ENCODE peak calls at places on chromosomes 5 and 9, in seven cellular contexts. F is HCT116, G is SK-N-SH, P is K562, U is H1, X is GM12878, K is HepG2. C is an unnamed sample. For H3K4me1, the result is how much of the 10 kb centered on the place peaks cover.

GRCh38 chr5:5544094-5544663 is 121.7 kb downstream of the ICE1 start:
- DNase-seq in U (no peak), K (no peak), X (no peak), F (no peak), G (no peak), P (no peak), C (no peak)

GRCh38 chr5:92916036-92916435 is 665.0 kb downstream of the NR2F1-AS1 start:
- DNase-seq in P (no peak), K (peak), U (no peak), X (no peak), G (no peak), F (no peak), C (peak)

GRCh38 chr9:137759649-137760321 is 117.8 kb upstream of the CACNA1B start:
- DNase-seq in X (no peak), F (no peak), K (no peak), G (no peak), U (no peak), P (no peak), C (no peak)

GRCh38 chr5:150001660-150002493 is 1.3 kb downstream of the HMGXB3 start:
- DNase-seq in P (peak), G (peak), F (peak), U (no peak), X (peak), K (peak), C (peak)

GRCh38 chr9:117547321-117547720 is 132.5 kb upstream of the ASTN2 start:
- DNase-seq in P (no peak), U (no peak), F (no peak), G (no peak), X (no peak), K (no peak), C (no peak)

GRCh38 chr9:77981332-77981731 is 50.3 kb downstream of the GNAQ start:
- DNase-seq in X (no peak), F (no peak), U (no peak), G (no peak), P (no peak), K (no peak), C (peak)

GRCh38 chr5:167797933-167798332 is 493.5 kb upstream of the WWC1 start:
- DNase-seq in P (no peak), U (no peak), K (no peak), G (no peak), X (no peak), F (no peak), C (no peak)

GRCh38 chr5:55308254-55308836 is 556 bp downstream of the MTREX start:
- DNase-seq in G (peak), U (no peak), P (peak), X (no peak), F (no peak), K (peak), C (peak)

GRCh38 chr5:91219141-91219802 is 163.8 kb downstream of the ARRDC3 start:
- DNase-seq in X (no peak), K (no peak), F (no peak), P (no peak), U (no peak), G (no peak), C (no peak)

GRCh38 chr9:99431103-99431502 is 209.0 kb downstream of the SEC61B start:
- DNase-seq in G (no peak), K (no peak), U (no peak), F (no peak), X (no peak), P (no peak), C (peak)

GRCh38 chr5:137143244-137143605 is 355.9 kb downstream of the SPOCK1 start:
- DNase-seq in P (no peak), F (no peak), U (no peak), X (no peak), G (no peak), K (no peak), C (no peak)

GRCh38 chr5:64229163-64229774 is 63.6 kb downstream of the RNF180 start:
- DNase-seq in X (no peak), U (no peak), K (peak), F (no peak), P (peak), G (peak), C (peak)

GRCh38 chr5:148790545-148791333 is 35.7 kb upstream of the ADRB2 start:
- DNase-seq in K (no peak), G (no peak), U (no peak), F (no peak), X (no peak), P (no peak), C (no peak)

GRCh38 chr5:38936269-38936668 is 90.5 kb downstream of the OSMR start:
- DNase-seq in X (no peak), G (no peak), P (no peak), U (no peak), K (no peak), F (no peak), C (no peak)

GRCh38 chr5:98635631-98636030 is 137.8 kb upstream of the RGMB start:
- DNase-seq in K (no peak), F (no peak), X (no peak), U (no peak), P (no peak), G (no peak), C (peak)

GRCh38 chr5:56095579-56096102 is 100.9 kb upstream of the IL6ST start:
- DNase-seq in K (no peak), G (no peak), X (peak), P (no peak), U (no peak), F (no peak), C (no peak)

GRCh38 chr5:80207832-80208231 is 48.0 kb downstream of the SERINC5 start:
- DNase-seq in G (no peak), K (no peak), X (no peak), P (no peak), U (no peak), F (no peak), C (no peak)

GRCh38 chr9:134987906-134988700 is 70.4 kb upstream of the FCN1 start:
- DNase-seq in K (no peak), P (no peak), U (no peak), X (no peak), F (no peak), G (no peak), C (no peak)

GRCh38 chr9:133880136-133880535 is 112.0 kb downstream of the VAV2 start:
- DNase-seq in K (no peak), F (no peak), G (no peak), X (no peak), U (no peak), P (no peak), C (no peak)

GRCh38 chr9:8783999-8784398 is 984.4 kb upstream of the DMAC1 start:
- DNase-seq in K (no peak), G (no peak), X (no peak), P (no peak), F (no peak), U (no peak), C (no peak)

GRCh38 chr5:119301947-119302346 is 53.9 kb upstream of the TNFAIP8 start:
- DNase-seq in G (no peak), K (no peak), U (no peak), X (no peak), F (no peak), P (no peak), C (no peak)

GRCh38 chr5:119302449-119302848 is 53.4 kb upstream of the TNFAIP8 start:
- DNase-seq in U (no peak), P (no peak), G (no peak), K (no peak), F (no peak), X (no peak), C (no peak)

GRCh38 chr5:119300311-119300670 is 55.5 kb upstream of the TNFAIP8 start:
- DNase-seq in P (no peak), X (no peak), U (no peak), K (no peak), G (no peak), F (no peak), C (no peak)

GRCh38 chr5:119302916-119303897 is 52.6 kb upstream of the TNFAIP8 start:
- DNase-seq in G (no peak), F (no peak), K (peak), P (no peak), X (no peak), U (no peak), C (peak)

GRCh38 chr5:119301210-119301609 is 54.6 kb upstream of the TNFAIP8 start:
- DNase-seq in G (no peak), U (no peak), F (no peak), X (no peak), K (no peak), P (no peak), C (no peak)
- H3K4me1 ChIP-seq in G (under half), U (under half), F (under half), X (under half), K (half or more), P (under half), C (under half)

GRCh38 chr5:34891981-34892380 is 23.3 kb downstream of the RAD1 start:
- DNase-seq in P (no peak), U (no peak), K (no peak), F (no peak), G (no peak), X (no peak), C (no peak)

GRCh38 chr5:34895641-34896419 is 19.5 kb downstream of the RAD1 start:
- DNase-seq in X (no peak), K (no peak), F (no peak), P (peak), U (no peak), G (no peak), C (no peak)

GRCh38 chr5:34894716-34895115 is 20.6 kb downstream of the RAD1 start:
- DNase-seq in G (no peak), X (no peak), K (no peak), F (no peak), P (no peak), U (no peak), C (no peak)

GRCh38 chr5:34889394-34889793 is 25.9 kb downstream of the RAD1 start:
- DNase-seq in X (no peak), F (no peak), U (no peak), K (peak), G (no peak), P (no peak), C (no peak)

DNA sequence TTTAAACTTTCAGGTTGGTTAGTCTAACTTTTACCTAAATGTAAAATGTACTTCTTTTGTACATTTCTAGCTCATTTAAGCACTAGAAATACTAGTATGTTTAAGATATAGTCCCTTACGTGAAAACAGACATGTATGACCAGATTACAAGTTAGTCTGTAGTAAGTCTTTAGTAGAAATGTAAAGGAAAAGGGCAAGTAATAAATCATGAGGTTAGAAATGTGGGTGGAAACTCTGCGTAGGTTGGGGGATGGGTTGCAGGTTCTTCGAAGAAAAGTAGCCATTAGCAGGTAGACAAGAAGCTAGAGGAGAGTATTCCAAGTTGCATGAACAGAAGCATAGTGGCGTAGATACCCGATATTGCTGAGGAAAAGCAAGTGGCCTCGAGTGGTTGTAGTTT is 22.9 kb downstream of the RAD1 start:
- DNase-seq in U (no peak), F (no peak), X (no peak), P (no peak), K (no peak), G (no peak), C (no peak)
- H3K9ac ChIP-seq in U (no peak), F (no peak), X (no peak), P (no peak), K (no peak), G (no peak), C (no peak)

GRCh38 chr5:117486291-117486690 is 911.7 kb upstream of the SEMA6A start:
- DNase-seq in G (no peak), F (no peak), P (no peak), X (no peak), U (no peak), K (no peak), C (no peak)

GRCh38 chr5:117494208-117494607 is 919.6 kb upstream of the SEMA6A start:
- DNase-seq in X (no peak), P (no peak), F (no peak), G (no peak), U (no peak), K (no peak), C (no peak)

GRCh38 chr5:117487556-117487955 is 912.9 kb upstream of the SEMA6A start:
- DNase-seq in P (no peak), U (no peak), K (no peak), F (no peak), G (no peak), X (no peak), C (no peak)

GRCh38 chr5:117486879-117487391 is 912.3 kb upstream of the SEMA6A start:
- DNase-seq in K (no peak), G (no peak), X (no peak), U (no peak), P (no peak), F (peak), C (no peak)

DNA sequence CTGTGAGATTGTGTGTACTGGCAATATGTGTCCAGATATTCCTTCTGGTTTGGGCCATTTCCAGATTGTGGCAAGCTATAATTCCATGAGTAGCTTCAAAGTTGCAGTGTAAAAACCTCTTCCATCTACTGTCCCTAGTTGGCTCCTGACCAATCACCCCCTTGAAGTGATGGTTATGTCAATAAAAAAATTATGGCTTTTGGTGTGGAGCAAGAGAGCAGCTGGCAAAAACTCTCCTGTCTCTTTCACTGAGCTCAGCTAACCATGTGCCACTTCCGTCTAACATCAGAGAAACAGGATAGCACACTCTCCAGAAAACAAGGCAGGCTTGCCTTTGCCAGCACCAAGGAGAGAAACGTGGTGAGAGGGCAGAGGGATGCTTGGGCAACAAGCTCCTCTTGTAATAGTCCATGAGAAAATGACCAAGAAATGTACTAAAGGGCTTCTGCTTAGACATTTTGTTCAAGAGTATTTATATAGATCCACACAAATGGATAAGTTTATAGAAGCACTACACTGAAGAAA is 914.4 kb upstream of the SEMA6A start:
- DNase-seq in G (no peak), K (no peak), P (no peak), F (no peak), U (no peak), X (no peak), C (no peak)
- TF ChIP-seq MAX in G (no peak), K (no peak), P (no peak), F (no peak), U (no peak), X (no peak), C (no peak)

GRCh38 chr9:9790216-9790872 is 822.5 kb downstream of the PTPRD start:
- DNase-seq in K (peak), P (no peak), F (no peak), U (no peak), X (no peak), G (peak), C (peak)
- H3K4me1 ChIP-seq in K (under half), P (under half), F (under half), U (under half), X (under half), G (under half), C (under half)

DNA sequence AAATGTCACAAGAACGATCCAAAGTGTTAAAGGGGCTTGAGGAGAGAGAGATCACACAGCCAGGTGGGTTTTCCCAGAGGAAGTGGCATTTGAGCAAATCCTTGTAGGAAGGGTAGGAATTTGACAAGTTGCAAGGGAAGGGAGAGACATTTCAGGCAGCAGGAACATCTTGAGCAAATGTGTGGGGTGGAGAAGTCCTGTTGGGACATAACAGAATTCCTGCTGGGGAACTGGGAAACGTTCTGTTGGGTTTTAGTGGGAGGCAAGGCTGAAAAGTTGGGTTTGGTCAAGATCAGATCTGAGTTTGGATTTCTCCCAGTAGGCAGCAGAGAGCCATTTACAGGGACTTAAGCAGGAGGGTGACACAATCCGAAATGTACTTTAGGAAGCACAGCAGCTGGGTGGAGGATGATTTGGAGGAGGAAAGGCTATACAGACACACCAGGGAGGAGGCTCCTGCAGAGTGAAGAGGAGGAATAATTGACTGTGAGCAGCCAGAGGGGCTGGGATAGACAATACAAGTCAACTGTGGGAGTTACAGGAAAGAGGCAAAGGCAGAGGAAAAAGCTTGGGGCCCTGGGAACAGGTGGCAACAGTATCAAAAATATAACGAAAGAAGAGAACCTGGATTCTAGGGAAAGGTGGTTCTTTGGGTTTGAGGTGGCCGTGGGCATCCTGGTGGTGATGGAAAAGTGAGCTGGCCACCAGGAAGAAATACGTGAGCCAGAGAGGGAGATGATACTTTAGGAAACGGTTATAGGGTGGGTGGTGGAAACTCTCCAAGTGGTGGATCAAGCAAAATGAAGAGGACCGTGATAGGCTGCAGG is 3.1 kb upstream of the ZSWIM6 start:
- DNase-seq in X (no peak), K (no peak), P (no peak), F (no peak), U (no peak), G (no peak), C (peak)
- H3K9ac ChIP-seq in X (no peak), K (no peak), P (no peak), F (no peak), U (no peak), G (no peak), C (peak)

DNA sequence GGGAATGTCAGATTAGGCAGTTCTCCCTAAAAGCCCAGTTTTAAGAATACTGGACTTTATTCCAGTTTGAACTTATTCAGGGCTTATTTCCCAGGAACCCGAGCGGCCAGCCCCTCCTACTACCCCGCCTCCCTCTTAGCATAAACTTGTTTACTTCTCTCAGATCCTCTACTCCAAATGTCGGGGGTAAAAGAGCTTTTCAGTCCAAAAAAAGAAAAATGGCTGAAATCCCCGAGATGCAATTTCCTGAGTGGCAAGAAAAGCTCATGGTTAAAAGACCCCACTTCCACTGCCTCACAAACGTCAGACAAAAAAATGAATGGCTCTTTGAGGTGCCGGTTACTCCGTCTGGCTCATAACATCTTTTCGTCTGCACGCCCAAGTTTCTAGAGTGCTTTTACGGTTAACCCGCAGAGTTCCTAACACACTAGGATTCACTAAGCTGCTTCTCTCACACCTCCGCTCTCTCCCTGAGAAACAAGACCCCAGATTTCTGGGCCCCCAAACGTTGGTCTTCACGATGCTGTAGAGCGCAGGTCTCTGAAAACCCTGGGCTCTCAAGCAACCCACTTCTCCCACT is 404 bp downstream of the BRD8 start:
- DNase-seq in U (no peak), X (no peak), K (peak), F (no peak), G (peak), P (peak), C (peak)
- TF ChIP-seq MAX in U (no peak), X (no peak), K (no peak), F (no peak), G (no peak), P (no peak), C (no peak)

DNA sequence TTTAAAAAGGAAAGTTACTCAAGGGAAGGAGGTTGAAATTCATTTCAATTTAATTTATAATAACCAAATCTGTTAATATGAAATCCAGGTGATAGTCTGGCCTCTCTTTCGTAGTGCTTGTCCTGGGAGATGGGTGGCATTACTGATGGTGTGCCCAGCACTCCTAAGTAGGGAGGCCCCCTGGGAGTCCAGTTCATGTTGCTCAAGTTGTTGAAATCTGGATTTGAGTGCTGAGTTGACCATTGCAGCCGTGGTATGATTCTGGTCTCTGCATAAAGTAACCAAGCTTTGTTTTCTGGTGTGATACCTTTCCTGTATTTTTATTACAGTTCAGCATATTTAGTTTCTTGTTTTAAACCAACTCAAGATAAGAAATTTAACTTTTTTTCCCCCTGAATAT is 287.8 kb downstream of the FANCC start:
- DNase-seq in G (no peak), U (no peak), K (no peak), F (no peak), P (no peak), X (no peak), C (no peak)
- H3K4me1 ChIP-seq in G (half or more), U (under half), K (half or more), F (under half), P (under half), X (under half), C (under half)

DNA sequence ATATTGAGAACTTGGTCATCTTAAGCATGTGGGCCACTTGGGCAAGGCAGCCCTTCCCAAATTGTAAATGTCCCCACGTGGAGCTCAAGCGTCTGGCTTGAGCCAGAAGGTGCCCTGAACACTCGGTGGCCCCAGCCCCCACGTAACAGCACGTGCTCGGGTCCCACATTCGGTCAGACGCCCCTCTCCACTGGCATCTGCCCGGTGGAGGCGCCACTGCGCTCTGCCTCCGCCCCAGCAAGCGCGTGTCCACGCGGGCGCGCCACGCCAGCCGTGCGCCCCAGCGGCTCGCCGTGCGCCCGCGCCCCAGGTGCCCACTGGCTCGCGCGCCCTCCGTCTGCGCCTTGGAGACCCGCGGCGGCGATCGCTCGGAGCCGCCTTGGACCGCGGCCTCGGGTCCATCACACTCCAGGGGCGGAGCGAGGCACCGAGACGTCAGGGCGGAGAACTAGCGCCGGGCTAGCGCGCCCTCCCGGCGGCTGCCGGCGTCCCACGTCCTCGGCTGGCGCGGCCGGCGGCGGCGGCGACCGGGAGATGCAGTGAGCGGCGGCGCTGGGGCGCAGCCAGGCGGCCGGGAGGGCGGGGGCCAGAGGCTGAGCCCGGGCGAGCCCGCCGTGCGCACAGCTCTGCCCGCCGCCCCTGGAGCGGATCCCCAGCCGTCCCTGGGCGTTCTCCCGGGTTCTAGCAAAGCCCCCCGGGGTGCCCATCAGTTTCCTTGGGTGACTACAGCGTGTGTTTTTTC is at the start of gene PALM2AKAP2:
- DNase-seq in X (no peak), K (no peak), P (no peak), U (no peak), F (no peak), G (peak), C (no peak)
- H3K9ac ChIP-seq in X (no peak), K (no peak), P (no peak), U (peak), F (no peak), G (peak), C (no peak)

GRCh38 chr5:139903805-139904565 is 108.4 kb downstream of the PSD2 start:
- DNase-seq in X (no peak), G (peak), P (peak), U (no peak), K (no peak), F (no peak), C (no peak)
- TF ChIP-seq MAX in X (no peak), G (no peak), P (no peak), U (no peak), K (no peak), F (no peak), C (no peak)

C was measured in endothelial cell of umbilical vein.